ENCODE peak calls at places on chromosomes 4 and X, in nine cellular contexts. One of them, this sample, is unnamed.

GRCh38 chrX:24498975-24499374 is 33.9 kb downstream of the PDK3 start:
- DNase-seq in A673: no peak
- DNase-seq in WERI-Rb-1: no peak
- DNase-seq in fibroblast of villous mesenchyme: peak
- DNase-seq in mesendoderm: no peak
- DNase-seq in thoracic aorta: no peak
- DNase-seq in neuronal stem cell: no peak
- DNase-seq in small intestine: peak
- DNase-seq in MG63: no peak
- DNase-seq in this sample: peak

GRCh38 chr4:155667538-155668511 is 1.2 kb downstream of the GUCY1A1 start:
- DNase-seq in A673: peak
- DNase-seq in WERI-Rb-1: peak
- DNase-seq in fibroblast of villous mesenchyme: peak
- DNase-seq in mesendoderm: peak
- DNase-seq in thoracic aorta: no peak
- DNase-seq in neuronal stem cell: peak
- DNase-seq in small intestine: peak
- DNase-seq in MG63: peak
- DNase-seq in this sample: peak

GRCh38 chrX:10017866-10018265 is 50.7 kb downstream of the CLDN34 start:
- DNase-seq in A673: peak
- DNase-seq in WERI-Rb-1: no peak
- DNase-seq in fibroblast of villous mesenchyme: peak
- DNase-seq in mesendoderm: peak
- DNase-seq in thoracic aorta: no peak
- DNase-seq in neuronal stem cell: no peak
- DNase-seq in small intestine: peak
- DNase-seq in MG63: peak
- DNase-seq in this sample: no peak

GRCh38 chr4:138037716-138038115 is 204.4 kb downstream of the SLC7A11 start:
- DNase-seq in A673: no peak
- DNase-seq in WERI-Rb-1: no peak
- DNase-seq in fibroblast of villous mesenchyme: peak
- DNase-seq in mesendoderm: no peak
- DNase-seq in thoracic aorta: no peak
- DNase-seq in neuronal stem cell: no peak
- DNase-seq in small intestine: no peak
- DNase-seq in MG63: no peak
- DNase-seq in this sample: no peak

GRCh38 chrX:137052641-137053235 is 18.9 kb upstream of the GPR101 start:
- DNase-seq in A673: no peak
- DNase-seq in WERI-Rb-1: no peak
- DNase-seq in fibroblast of villous mesenchyme: no peak
- DNase-seq in mesendoderm: no peak
- DNase-seq in thoracic aorta: no peak
- DNase-seq in neuronal stem cell: no peak
- DNase-seq in small intestine: peak
- DNase-seq in MG63: no peak
- DNase-seq in this sample: no peak

GRCh38 chr4:85094735-85095134 is 128.2 kb upstream of the WDFY3 start:
- DNase-seq in A673: no peak
- DNase-seq in WERI-Rb-1: no peak
- DNase-seq in fibroblast of villous mesenchyme: no peak
- DNase-seq in mesendoderm: no peak
- DNase-seq in thoracic aorta: no peak
- DNase-seq in neuronal stem cell: no peak
- DNase-seq in small intestine: no peak
- DNase-seq in MG63: no peak
- DNase-seq in this sample: no peak

GRCh38 chrX:74449937-74450330 is 28.6 kb downstream of the SLC16A2 start:
- DNase-seq in A673: no peak
- DNase-seq in WERI-Rb-1: no peak
- DNase-seq in fibroblast of villous mesenchyme: no peak
- DNase-seq in mesendoderm: no peak
- DNase-seq in thoracic aorta: no peak
- DNase-seq in neuronal stem cell: no peak
- DNase-seq in small intestine: no peak
- DNase-seq in MG63: peak
- DNase-seq in this sample: no peak

GRCh38 chr4:188328966-188329365 is 189.7 kb downstream of the TRIML1 start:
- DNase-seq in A673: no peak
- DNase-seq in WERI-Rb-1: no peak
- DNase-seq in fibroblast of villous mesenchyme: no peak
- DNase-seq in mesendoderm: peak
- DNase-seq in thoracic aorta: no peak
- DNase-seq in neuronal stem cell: no peak
- DNase-seq in small intestine: no peak
- DNase-seq in MG63: no peak
- DNase-seq in this sample: no peak

GRCh38 chr4:94038195-94038594 is 169.5 kb upstream of the SMARCAD1 start:
- DNase-seq in A673: peak
- DNase-seq in WERI-Rb-1: no peak
- DNase-seq in fibroblast of villous mesenchyme: no peak
- DNase-seq in mesendoderm: peak
- DNase-seq in thoracic aorta: no peak
- DNase-seq in neuronal stem cell: no peak
- DNase-seq in small intestine: no peak
- DNase-seq in MG63: no peak
- DNase-seq in this sample: no peak

GRCh38 chrX:20412871-20413486 is 146.3 kb upstream of the RPS6KA3 start:
- DNase-seq in A673: no peak
- DNase-seq in WERI-Rb-1: no peak
- DNase-seq in fibroblast of villous mesenchyme: no peak
- DNase-seq in mesendoderm: no peak
- DNase-seq in thoracic aorta: no peak
- DNase-seq in neuronal stem cell: no peak
- DNase-seq in small intestine: peak
- DNase-seq in MG63: no peak
- DNase-seq in this sample: peak

GRCh38 chr4:47852121-47852520 is 14.3 kb upstream of the CORIN start:
- DNase-seq in A673: peak
- DNase-seq in WERI-Rb-1: no peak
- DNase-seq in fibroblast of villous mesenchyme: peak
- DNase-seq in mesendoderm: no peak
- DNase-seq in thoracic aorta: no peak
- DNase-seq in neuronal stem cell: no peak
- DNase-seq in small intestine: no peak
- DNase-seq in MG63: peak
- DNase-seq in this sample: no peak

GRCh38 chrX:258291-259040 is 22.7 kb upstream of the PLCXD1 start:
- DNase-seq in A673: no peak
- DNase-seq in WERI-Rb-1: peak
- DNase-seq in fibroblast of villous mesenchyme: no peak
- DNase-seq in mesendoderm: no peak
- DNase-seq in thoracic aorta: no peak
- DNase-seq in neuronal stem cell: no peak
- DNase-seq in small intestine: no peak
- DNase-seq in MG63: no peak
- DNase-seq in this sample: no peak

GRCh38 chrX:259692-260355 is 21.4 kb upstream of the PLCXD1 start:
- DNase-seq in A673: no peak
- DNase-seq in WERI-Rb-1: peak
- DNase-seq in fibroblast of villous mesenchyme: no peak
- DNase-seq in mesendoderm: no peak
- DNase-seq in thoracic aorta: no peak
- DNase-seq in neuronal stem cell: no peak
- DNase-seq in small intestine: no peak
- DNase-seq in MG63: no peak
- DNase-seq in this sample: no peak

GRCh38 chrX:261858-262390 is 19.3 kb upstream of the PLCXD1 start:
- DNase-seq in A673: no peak
- DNase-seq in WERI-Rb-1: peak
- DNase-seq in fibroblast of villous mesenchyme: no peak
- DNase-seq in mesendoderm: peak
- DNase-seq in thoracic aorta: no peak
- DNase-seq in neuronal stem cell: no peak
- DNase-seq in small intestine: no peak
- DNase-seq in MG63: no peak
- DNase-seq in this sample: no peak

GRCh38 chrX:262391-262909 is 18.7 kb upstream of the PLCXD1 start:
- DNase-seq in A673: no peak
- DNase-seq in WERI-Rb-1: peak
- DNase-seq in fibroblast of villous mesenchyme: peak
- DNase-seq in mesendoderm: no peak
- DNase-seq in thoracic aorta: no peak
- DNase-seq in neuronal stem cell: no peak
- DNase-seq in small intestine: no peak
- DNase-seq in MG63: no peak
- DNase-seq in this sample: no peak

GRCh38 chrX:261167-261857 is 19.9 kb upstream of the PLCXD1 start:
- DNase-seq in A673: no peak
- DNase-seq in WERI-Rb-1: peak
- DNase-seq in fibroblast of villous mesenchyme: peak
- DNase-seq in mesendoderm: peak
- DNase-seq in thoracic aorta: no peak
- DNase-seq in neuronal stem cell: no peak
- DNase-seq in small intestine: no peak
- DNase-seq in MG63: no peak
- DNase-seq in this sample: no peak
- H3K4me3 ChIP-seq in A673: no peak
- H3K4me3 ChIP-seq in WERI-Rb-1: peak
- H3K4me3 ChIP-seq in fibroblast of villous mesenchyme: peak
- H3K4me3 ChIP-seq in mesendoderm: no peak
- H3K4me3 ChIP-seq in thoracic aorta: no peak
- H3K4me3 ChIP-seq in neuronal stem cell: no peak
- H3K4me3 ChIP-seq in small intestine: no peak
- H3K4me3 ChIP-seq in MG63: no peak
- H3K4me3 ChIP-seq in this sample: no peak

DNA sequence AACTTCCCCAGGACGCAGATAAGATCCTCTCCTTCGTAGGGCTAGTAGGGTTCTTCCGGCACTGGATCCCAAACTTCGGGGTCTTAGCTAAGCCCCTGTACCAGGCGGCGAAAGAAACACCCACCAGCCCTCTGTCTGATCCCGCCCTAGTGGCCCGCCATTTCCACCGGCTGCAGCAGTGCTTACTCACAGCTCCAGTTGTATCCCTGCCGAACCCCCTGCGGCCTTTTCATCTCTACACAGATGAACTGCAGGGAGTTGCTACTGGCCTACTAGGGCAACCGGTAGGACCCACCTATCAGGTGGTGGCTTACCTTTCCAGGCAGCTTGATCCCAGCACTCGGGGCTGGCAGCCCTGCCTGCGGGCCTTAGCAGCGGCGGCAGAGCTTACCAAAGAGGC is 961.2 kb downstream of the RPA4 start:
- DNase-seq in A673: no peak
- DNase-seq in WERI-Rb-1: no peak
- DNase-seq in fibroblast of villous mesenchyme: no peak
- DNase-seq in mesendoderm: no peak
- DNase-seq in thoracic aorta: no peak
- DNase-seq in neuronal stem cell: no peak
- DNase-seq in small intestine: no peak
- DNase-seq in MG63: no peak
- DNase-seq in this sample: no peak
- H3K4me3 ChIP-seq in A673: no peak
- H3K4me3 ChIP-seq in WERI-Rb-1: no peak
- H3K4me3 ChIP-seq in fibroblast of villous mesenchyme: no peak
- H3K4me3 ChIP-seq in mesendoderm: no peak
- H3K4me3 ChIP-seq in thoracic aorta: no peak
- H3K4me3 ChIP-seq in neuronal stem cell: no peak
- H3K4me3 ChIP-seq in small intestine: no peak
- H3K4me3 ChIP-seq in MG63: no peak
- H3K4me3 ChIP-seq in this sample: no peak

GRCh38 chr4:169185133-169185956 is 85.4 kb downstream of the SH3RF1 start:
- DNase-seq in A673: no peak
- DNase-seq in WERI-Rb-1: no peak
- DNase-seq in fibroblast of villous mesenchyme: no peak
- DNase-seq in mesendoderm: peak
- DNase-seq in thoracic aorta: no peak
- DNase-seq in neuronal stem cell: no peak
- DNase-seq in small intestine: peak
- DNase-seq in MG63: no peak
- DNase-seq in this sample: no peak

GRCh38 chr4:169188204-169188603 is 82.6 kb downstream of the SH3RF1 start:
- DNase-seq in A673: no peak
- DNase-seq in WERI-Rb-1: no peak
- DNase-seq in fibroblast of villous mesenchyme: no peak
- DNase-seq in mesendoderm: no peak
- DNase-seq in thoracic aorta: no peak
- DNase-seq in neuronal stem cell: no peak
- DNase-seq in small intestine: no peak
- DNase-seq in MG63: no peak
- DNase-seq in this sample: no peak

GRCh38 chr4:169184236-169184635 is 86.5 kb downstream of the SH3RF1 start:
- DNase-seq in A673: no peak
- DNase-seq in WERI-Rb-1: no peak
- DNase-seq in fibroblast of villous mesenchyme: no peak
- DNase-seq in mesendoderm: no peak
- DNase-seq in thoracic aorta: no peak
- DNase-seq in neuronal stem cell: no peak
- DNase-seq in small intestine: no peak
- DNase-seq in MG63: peak
- DNase-seq in this sample: no peak

GRCh38 chr4:169183581-169183980 is 87.2 kb downstream of the SH3RF1 start:
- DNase-seq in A673: no peak
- DNase-seq in WERI-Rb-1: no peak
- DNase-seq in fibroblast of villous mesenchyme: no peak
- DNase-seq in mesendoderm: no peak
- DNase-seq in thoracic aorta: no peak
- DNase-seq in neuronal stem cell: no peak
- DNase-seq in small intestine: no peak
- DNase-seq in MG63: no peak
- DNase-seq in this sample: no peak

DNA sequence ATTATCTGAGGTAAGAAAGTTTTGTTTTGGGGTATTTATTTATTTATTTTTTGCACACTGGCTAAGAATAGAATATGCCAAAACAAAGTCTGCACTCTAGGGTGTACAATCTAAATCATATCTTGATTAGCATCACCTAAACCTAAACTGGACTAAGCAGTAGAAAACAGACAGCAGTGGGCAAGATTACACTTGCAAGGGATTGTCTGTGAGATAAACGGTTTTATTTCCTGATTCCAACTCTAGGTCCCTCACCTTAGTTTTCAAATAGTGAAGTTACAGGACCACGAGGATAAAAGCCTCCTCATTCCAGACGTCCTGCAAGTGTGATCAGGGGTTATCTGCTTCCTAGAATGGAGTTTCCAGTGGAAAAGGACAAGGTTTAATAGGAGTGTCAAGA is 86.1 kb downstream of the SH3RF1 start:
- DNase-seq in A673: no peak
- DNase-seq in WERI-Rb-1: no peak
- DNase-seq in fibroblast of villous mesenchyme: no peak
- DNase-seq in mesendoderm: no peak
- DNase-seq in thoracic aorta: no peak
- DNase-seq in neuronal stem cell: no peak
- DNase-seq in small intestine: no peak
- DNase-seq in MG63: no peak
- DNase-seq in this sample: no peak
- H3K4me3 ChIP-seq in A673: no peak
- H3K4me3 ChIP-seq in WERI-Rb-1: no peak
- H3K4me3 ChIP-seq in fibroblast of villous mesenchyme: no peak
- H3K4me3 ChIP-seq in mesendoderm: no peak
- H3K4me3 ChIP-seq in thoracic aorta: no peak
- H3K4me3 ChIP-seq in neuronal stem cell: no peak
- H3K4me3 ChIP-seq in small intestine: no peak
- H3K4me3 ChIP-seq in MG63: no peak
- H3K4me3 ChIP-seq in this sample: no peak

DNA sequence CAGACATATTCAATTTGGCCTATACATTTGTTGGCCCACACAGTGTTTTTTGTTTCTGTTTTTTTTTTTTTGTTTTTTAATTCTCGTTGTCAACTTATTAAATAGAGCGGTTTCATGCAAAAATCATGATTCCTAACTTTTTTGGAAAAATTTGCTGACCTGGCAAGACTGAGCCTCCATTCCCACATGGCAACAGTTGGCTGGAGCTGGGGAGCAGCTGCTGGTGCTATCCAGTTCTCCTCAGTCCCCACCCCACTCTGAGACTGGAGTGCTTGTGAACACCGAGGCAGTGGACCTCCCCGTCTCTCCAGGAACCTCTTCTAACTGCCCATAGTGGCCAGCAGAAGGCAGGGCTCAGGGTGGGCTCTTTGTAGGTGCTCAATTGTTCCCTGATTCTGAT is 95.7 kb upstream of the OTUD4 start:
- DNase-seq in A673: no peak
- DNase-seq in WERI-Rb-1: no peak
- DNase-seq in fibroblast of villous mesenchyme: no peak
- DNase-seq in mesendoderm: no peak
- DNase-seq in thoracic aorta: no peak
- DNase-seq in neuronal stem cell: no peak
- DNase-seq in small intestine: no peak
- DNase-seq in MG63: no peak
- DNase-seq in this sample: no peak
- H3K4me3 ChIP-seq in A673: no peak
- H3K4me3 ChIP-seq in WERI-Rb-1: no peak
- H3K4me3 ChIP-seq in fibroblast of villous mesenchyme: no peak
- H3K4me3 ChIP-seq in mesendoderm: no peak
- H3K4me3 ChIP-seq in thoracic aorta: no peak
- H3K4me3 ChIP-seq in neuronal stem cell: no peak
- H3K4me3 ChIP-seq in small intestine: no peak
- H3K4me3 ChIP-seq in MG63: no peak
- H3K4me3 ChIP-seq in this sample: no peak

This sample was measured in GM12865.